ENCODE peak calls at places on chromosomes 6 and 20, in four cellular contexts. One of them, this sample, is unnamed.

GRCh38 chr20:48164566-48165400 is 379.5 kb upstream of the SULF2 start:
- DNase-seq in K562: no peak
- DNase-seq in HepG2: no peak
- DNase-seq in GM12878: no peak
- DNase-seq in this sample: no peak

GRCh38 chr6:92945799-92946198 is 473.6 kb downstream of the EPHA7 start:
- DNase-seq in HepG2: no peak
- DNase-seq in GM12878: no peak
- DNase-seq in K562: no peak
- DNase-seq in this sample: no peak

GRCh38 chr6:7505196-7505699 is 36.2 kb upstream of the DSP start:
- DNase-seq in K562: no peak
- DNase-seq in GM12878: no peak
- DNase-seq in HepG2: peak
- DNase-seq in this sample: peak

GRCh38 chr6:133778414-133778813 is 110.5 kb upstream of the TCF21 start:
- DNase-seq in HepG2: no peak
- DNase-seq in K562: no peak
- DNase-seq in GM12878: no peak
- DNase-seq in this sample: no peak

GRCh38 chr6:143283887-143284640 is 166.4 kb downstream of the ADAT2 start:
- DNase-seq in HepG2: no peak
- DNase-seq in K562: no peak
- DNase-seq in GM12878: no peak
- DNase-seq in this sample: no peak

GRCh38 chr6:13305256-13305650 is 23.1 kb downstream of the TBC1D7 start:
- DNase-seq in HepG2: no peak
- DNase-seq in K562: no peak
- DNase-seq in GM12878: no peak
- DNase-seq in this sample: no peak

GRCh38 chr6:1315560-1316386 is 3.9 kb downstream of the FOXQ1 start:
- DNase-seq in GM12878: no peak
- DNase-seq in K562: no peak
- DNase-seq in HepG2: peak
- DNase-seq in this sample: no peak

GRCh38 chr20:51365670-51366069 is 176.8 kb downstream of the NFATC2 start:
- DNase-seq in K562: no peak
- DNase-seq in HepG2: no peak
- DNase-seq in GM12878: no peak
- DNase-seq in this sample: no peak

GRCh38 chr6:834879-835278 is 141.9 kb upstream of the EXOC2 start:
- DNase-seq in K562: no peak
- DNase-seq in HepG2: no peak
- DNase-seq in GM12878: no peak
- DNase-seq in this sample: no peak

GRCh38 chr20:34179636-34180360 is 61.4 kb upstream of the ASIP start:
- DNase-seq in K562: no peak
- DNase-seq in HepG2: no peak
- DNase-seq in GM12878: no peak
- DNase-seq in this sample: no peak

GRCh38 chr6:106973018-106973840 is 1.3 kb downstream of the CD24 start:
- DNase-seq in K562: no peak
- DNase-seq in GM12878: no peak
- DNase-seq in HepG2: no peak
- DNase-seq in this sample: peak

GRCh38 chr6:4803343-4803744 is 27.1 kb downstream of the CDYL start:
- DNase-seq in GM12878: no peak
- DNase-seq in K562: no peak
- DNase-seq in HepG2: no peak
- DNase-seq in this sample: no peak

GRCh38 chr6:3905853-3906190 is 56.6 kb downstream of the FAM50B start:
- DNase-seq in GM12878: no peak
- DNase-seq in K562: no peak
- DNase-seq in HepG2: peak
- DNase-seq in this sample: peak

GRCh38 chr6:37029249-37029959 is 23.9 kb downstream of the FGD2 start:
- DNase-seq in K562: peak
- DNase-seq in GM12878: no peak
- DNase-seq in HepG2: peak
- DNase-seq in this sample: peak

GRCh38 chr6:170057961-170058877 is 232.7 kb downstream of the DLL1 start:
- DNase-seq in GM12878: no peak
- DNase-seq in HepG2: no peak
- DNase-seq in K562: no peak
- DNase-seq in this sample: no peak

GRCh38 chr6:139882234-139882633 is 507.8 kb upstream of the CITED2 start:
- DNase-seq in GM12878: no peak
- DNase-seq in K562: no peak
- DNase-seq in HepG2: no peak
- DNase-seq in this sample: peak

GRCh38 chr6:71393471-71393870 is 104.9 kb downstream of the OGFRL1 start:
- DNase-seq in HepG2: no peak
- DNase-seq in K562: no peak
- DNase-seq in GM12878: no peak
- DNase-seq in this sample: no peak

GRCh38 chr6:127459231-127459641 is at the start of gene KIAA0408:
- DNase-seq in GM12878: no peak
- DNase-seq in K562: no peak
- DNase-seq in HepG2: no peak
- DNase-seq in this sample: peak

GRCh38 chr20:62137092-62137384 is 6.2 kb downstream of the PSMA7 start:
- DNase-seq in GM12878: no peak
- DNase-seq in HepG2: no peak
- DNase-seq in K562: no peak
- DNase-seq in this sample: no peak

GRCh38 chr20:62135573-62136266 is 7.5 kb downstream of the PSMA7 start:
- DNase-seq in GM12878: no peak
- DNase-seq in HepG2: no peak
- DNase-seq in K562: no peak
- DNase-seq in this sample: no peak

GRCh38 chr20:62138204-62138543 is 5.0 kb downstream of the PSMA7 start:
- DNase-seq in K562: no peak
- DNase-seq in GM12878: no peak
- DNase-seq in HepG2: no peak
- DNase-seq in this sample: no peak

GRCh38 chr20:62137478-62138203 is 5.6 kb downstream of the PSMA7 start:
- DNase-seq in GM12878: no peak
- DNase-seq in K562: no peak
- DNase-seq in HepG2: no peak
- DNase-seq in this sample: no peak

DNA sequence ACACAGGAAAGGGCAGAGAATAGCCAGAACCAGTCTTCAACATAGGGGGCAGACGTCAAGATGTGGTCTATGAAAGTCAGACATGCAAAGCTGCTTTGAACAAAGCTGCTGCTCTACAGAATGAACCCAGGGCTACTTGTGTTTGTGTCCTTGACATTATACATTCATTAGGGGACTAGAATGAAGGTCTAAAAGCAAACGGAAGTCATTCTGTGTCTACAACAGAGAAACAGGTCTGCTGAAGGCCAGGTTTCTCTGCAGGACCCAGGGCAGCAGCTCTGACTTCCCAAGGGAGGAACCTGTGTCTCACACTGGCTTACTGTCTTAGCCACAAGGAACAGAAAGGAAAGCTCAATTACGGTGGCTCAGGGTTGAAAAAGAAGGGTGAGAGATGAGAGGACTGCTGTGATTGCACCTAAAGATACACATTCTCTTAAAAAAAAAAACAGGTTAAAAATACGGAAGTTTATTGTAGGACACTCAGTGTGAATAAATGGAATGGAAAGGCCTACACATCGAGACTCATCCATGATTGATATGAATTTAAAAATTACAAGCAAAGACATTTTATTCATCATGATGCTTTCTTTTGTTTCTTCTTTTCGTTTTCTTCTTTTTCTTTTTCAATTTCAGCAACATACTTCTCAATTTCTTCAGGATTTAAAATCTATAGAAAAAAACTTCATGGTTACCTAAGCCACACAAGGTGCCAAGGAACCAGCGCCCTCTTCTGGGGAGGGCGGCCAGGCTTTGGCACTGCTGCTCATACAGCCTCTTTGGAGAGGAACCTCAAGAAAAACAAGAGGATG is 6.7 kb downstream of the PSMA7 start:
- DNase-seq in HepG2: peak
- DNase-seq in GM12878: no peak
- DNase-seq in K562: no peak
- DNase-seq in this sample: peak
- TF ChIP-seq ETV6 in HepG2: no peak
- TF ChIP-seq ETV6 in GM12878: no peak
- TF ChIP-seq ETV6 in K562: no peak
- TF ChIP-seq ETV6 in this sample: no peak

DNA sequence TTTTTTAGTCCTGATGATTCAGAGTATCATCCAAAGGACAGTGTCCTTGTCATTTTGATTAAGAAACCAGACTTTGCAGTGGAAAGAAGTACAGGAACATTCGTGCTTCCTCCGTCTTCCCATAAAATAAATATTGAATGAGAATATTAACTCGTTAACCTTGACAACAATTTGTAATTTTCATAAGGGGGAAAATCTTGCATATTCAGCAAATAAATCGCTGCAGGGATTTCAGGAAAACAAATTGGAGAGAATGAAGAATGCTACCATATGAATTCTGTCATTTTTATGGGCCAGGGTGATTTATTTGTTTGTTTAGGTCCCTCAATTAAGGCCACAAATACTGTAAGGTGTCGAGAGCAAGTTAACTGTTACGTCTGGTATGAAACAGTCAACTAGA is 167.0 kb upstream of the TSHZ2 start:
- DNase-seq in K562: no peak
- DNase-seq in GM12878: no peak
- DNase-seq in HepG2: no peak
- DNase-seq in this sample: no peak
- TF ChIP-seq TCF7 in K562: no peak
- TF ChIP-seq TCF7 in GM12878: no peak
- TF ChIP-seq TCF7 in HepG2: no peak
- TF ChIP-seq TCF7 in this sample: no peak

GRCh38 chr6:67244037-67244436 is 1391.0 kb upstream of the ADGRB3 start:
- DNase-seq in GM12878: no peak
- DNase-seq in HepG2: no peak
- DNase-seq in K562: no peak
- DNase-seq in this sample: no peak

GRCh38 chr6:67252663-67253062 is 1382.4 kb upstream of the ADGRB3 start:
- DNase-seq in HepG2: no peak
- DNase-seq in GM12878: no peak
- DNase-seq in K562: no peak
- DNase-seq in this sample: no peak

DNA sequence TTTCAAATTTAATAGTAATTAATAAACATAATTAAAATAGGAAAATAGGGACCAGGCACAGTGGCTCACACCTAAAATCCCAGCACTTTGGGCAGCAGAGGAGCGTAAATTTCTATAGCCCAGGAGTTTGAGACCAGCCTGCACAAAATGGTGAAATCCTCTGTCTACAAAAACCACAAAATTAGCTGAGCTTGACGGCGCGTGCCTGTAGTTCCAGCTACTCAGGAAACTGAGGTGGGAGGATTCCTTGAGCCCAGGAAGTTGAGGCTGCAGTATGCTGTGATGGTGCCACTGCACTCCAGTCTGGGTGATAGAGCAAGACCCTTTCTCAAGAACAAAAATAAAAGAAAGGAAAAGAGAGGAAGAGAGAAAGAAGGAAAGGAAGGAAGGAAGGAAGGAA is 1387.0 kb upstream of the ADGRB3 start:
- DNase-seq in HepG2: no peak
- DNase-seq in GM12878: no peak
- DNase-seq in K562: no peak
- DNase-seq in this sample: no peak
- TF ChIP-seq ETV6 in HepG2: no peak
- TF ChIP-seq ETV6 in GM12878: no peak
- TF ChIP-seq ETV6 in K562: no peak
- TF ChIP-seq ETV6 in this sample: no peak

GRCh38 chr6:125952764-125953501 is 3.6 kb upstream of the HINT3 start:
- DNase-seq in GM12878: no peak
- DNase-seq in K562: no peak
- DNase-seq in HepG2: peak
- DNase-seq in this sample: peak
- TF ChIP-seq TCF7 in GM12878: no peak
- TF ChIP-seq TCF7 in K562: no peak
- TF ChIP-seq TCF7 in HepG2: no peak
- TF ChIP-seq TCF7 in this sample: no peak

GRCh38 chr6:79868098-79868722 is 79.1 kb downstream of the ELOVL4 start:
- DNase-seq in HepG2: peak
- DNase-seq in K562: peak
- DNase-seq in GM12878: peak
- DNase-seq in this sample: no peak
- TF ChIP-seq ETV6 in HepG2: no peak
- TF ChIP-seq ETV6 in K562: no peak
- TF ChIP-seq ETV6 in GM12878: no peak
- TF ChIP-seq ETV6 in this sample: no peak

GRCh38 chr20:53935353-53936084 is 134.9 kb downstream of the BCAS1 start:
- DNase-seq in GM12878: no peak
- DNase-seq in K562: peak
- DNase-seq in HepG2: no peak
- DNase-seq in this sample: no peak

GRCh38 chr20:53931597-53931996 is 138.8 kb downstream of the BCAS1 start:
- DNase-seq in K562: no peak
- DNase-seq in GM12878: no peak
- DNase-seq in HepG2: no peak
- DNase-seq in this sample: no peak

GRCh38 chr20:53937330-53937729 is 133.1 kb downstream of the BCAS1 start:
- DNase-seq in K562: no peak
- DNase-seq in GM12878: no peak
- DNase-seq in HepG2: no peak
- DNase-seq in this sample: no peak

GRCh38 chr20:53933232-53933846 is 137.1 kb downstream of the BCAS1 start:
- DNase-seq in GM12878: no peak
- DNase-seq in HepG2: no peak
- DNase-seq in K562: no peak
- DNase-seq in this sample: no peak

GRCh38 chr20:53934421-53935352 is 135.7 kb downstream of the BCAS1 start:
- DNase-seq in GM12878: no peak
- DNase-seq in HepG2: no peak
- DNase-seq in K562: peak
- DNase-seq in this sample: no peak
- TF ChIP-seq TCF7 in GM12878: no peak
- TF ChIP-seq TCF7 in HepG2: no peak
- TF ChIP-seq TCF7 in K562: no peak
- TF ChIP-seq TCF7 in this sample: no peak

DNA sequence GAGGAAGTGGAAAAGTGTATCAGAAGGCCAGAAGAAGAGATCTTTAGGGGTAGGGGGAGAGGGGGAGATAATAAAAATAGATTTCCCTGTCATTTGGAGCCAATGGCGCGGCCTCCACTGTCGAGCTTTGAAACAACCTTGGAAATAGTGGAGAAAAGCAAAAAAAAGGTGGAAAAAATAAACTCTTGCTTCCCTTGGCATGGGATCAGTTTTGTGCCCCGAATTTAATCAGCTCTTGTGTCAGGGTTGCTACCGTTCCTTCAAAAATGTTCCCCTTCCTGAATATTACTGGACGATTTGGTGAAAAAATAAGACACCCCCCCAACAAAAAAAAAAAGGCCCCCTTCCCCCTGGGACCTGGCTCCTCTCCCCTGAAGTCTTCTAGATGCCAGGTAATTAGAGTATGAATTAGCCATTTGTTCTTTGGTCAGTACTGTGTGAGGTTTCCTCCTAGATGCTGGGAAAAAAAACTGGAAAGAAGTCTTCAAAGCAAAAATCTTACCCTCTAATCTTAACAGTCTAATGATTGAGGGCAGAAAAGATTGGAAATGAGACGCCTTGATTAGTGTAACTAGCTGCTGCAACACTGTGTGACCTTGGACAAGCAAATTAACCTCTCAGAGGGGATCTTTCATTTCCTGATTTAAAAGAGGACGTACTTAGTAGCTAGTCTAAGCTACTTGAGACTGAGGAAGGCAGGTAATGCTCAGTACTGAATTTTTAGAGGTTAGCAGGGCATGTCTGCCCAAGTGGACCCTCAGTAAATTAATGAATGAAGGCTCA is 872 bp upstream of the RBM39 start:
- DNase-seq in GM12878: peak
- DNase-seq in K562: peak
- DNase-seq in HepG2: peak
- DNase-seq in this sample: no peak
- TF ChIP-seq ETV6 in GM12878: no peak
- TF ChIP-seq ETV6 in K562: no peak
- TF ChIP-seq ETV6 in HepG2: no peak
- TF ChIP-seq ETV6 in this sample: no peak

This sample was measured in WTC11.